ENCODE peak calls at places on chromosome 15, in four cellular contexts. H is ovary, R is H54, M is KBM-7. U is an unnamed sample.

GRCh38 chr15:71251548-71252035 is 136.3 kb downstream of the THSD4 start:
- DNase-seq in R (no peak), H (no peak), M (no peak), U (no peak)

GRCh38 chr15:65100427-65100826 is 14.6 kb downstream of the UBAP1L start:
- DNase-seq in M (no peak), R (no peak), H (no peak), U (no peak)

GRCh38 chr15:101637549-101638318 is 14.4 kb downstream of the TM2D3 start:
- DNase-seq in M (no peak), H (no peak), R (no peak), U (no peak)

GRCh38 chr15:66097151-66098018 is 156.2 kb downstream of the MEGF11 start:
- DNase-seq in H (no peak), M (no peak), R (no peak), U (peak)

GRCh38 chr15:73495171-73495570 is 52.2 kb downstream of the REC114 start:
- DNase-seq in H (no peak), R (no peak), M (no peak), U (no peak)

GRCh38 chr15:78072080-78072892 is 5.2 kb downstream of the TBC1D2B start:
- DNase-seq in R (no peak), H (peak), M (no peak), U (no peak)

GRCh38 chr15:63501256-63502089 is 2.9 kb upstream of the USP3 start:
- DNase-seq in H (peak), R (no peak), M (no peak), U (peak)

GRCh38 chr15:35436422-35436821 is 109.5 kb downstream of the DPH6 start:
- DNase-seq in R (no peak), M (no peak), H (no peak), U (no peak)

GRCh38 chr15:67512140-67512539 is 8.8 kb upstream of the C15orf61 start:
- DNase-seq in M (no peak), R (no peak), H (no peak), U (no peak)

GRCh38 chr15:74383695-74384565 is 16.5 kb upstream of the CYP11A1 start:
- DNase-seq in H (no peak), R (no peak), M (no peak), U (no peak)

GRCh38 chr15:76514292-76514691 is 177.7 kb downstream of the ISL2 start:
- DNase-seq in R (no peak), H (no peak), M (no peak), U (no peak)

GRCh38 chr15:76330281-76330680 is 6.3 kb upstream of the ISL2 start:
- DNase-seq in M (peak), R (peak), H (no peak), U (no peak)

GRCh38 chr15:61410656-61411055 is 181.6 kb upstream of the RORA start:
- DNase-seq in R (no peak), M (no peak), H (no peak), U (no peak)

GRCh38 chr15:70284438-70285214 is 186.9 kb upstream of the TLE3 start:
- DNase-seq in R (no peak), H (no peak), M (no peak), U (no peak)

GRCh38 chr15:51093488-51093864 is 1.2 kb downstream of the TNFAIP8L3 start:
- DNase-seq in H (no peak), M (no peak), R (no peak), U (no peak)

GRCh38 chr15:48177383-48177874 is 666 bp downstream of the MYEF2 start:
- DNase-seq in R (peak), H (no peak), M (peak), U (no peak)

GRCh38 chr15:55782901-55783300 is 39.9 kb upstream of the PRTG start:
- DNase-seq in H (no peak), R (no peak), M (no peak), U (no peak)

GRCh38 chr15:69951511-69952209 is 146.1 kb downstream of the TLE3 start:
- DNase-seq in R (no peak), M (no peak), H (no peak), U (no peak)

GRCh38 chr15:66882251-66883020 is 180.4 kb downstream of the SMAD6 start:
- DNase-seq in M (no peak), H (no peak), R (peak), U (no peak)

GRCh38 chr15:101046826-101047225 is 127.7 kb downstream of the LRRK1 start:
- DNase-seq in H (no peak), M (no peak), R (no peak), U (no peak)

GRCh38 chr15:68731318-68731897 is 89.3 kb downstream of the ANP32A start:
- DNase-seq in H (no peak), R (no peak), M (no peak), U (no peak)

GRCh38 chr15:26892119-26892518 is 25.3 kb downstream of the GABRA5 start:
- DNase-seq in H (no peak), M (no peak), R (no peak), U (no peak)

GRCh38 chr15:74716647-74717046 is 8.7 kb downstream of the CYP1A1 start:
- DNase-seq in R (no peak), H (no peak), M (no peak), U (no peak)

U was measured in nucleus accumbens.